ENCODE peak calls at places on chromosomes 16 and 17, in four cellular contexts. G is heart left ventricle, A is transverse colon, B is sigmoid colon. W is an unnamed sample.

GRCh38 chr16:1296688-1297412 is 12.6 kb upstream of the UBE2I start:
- DNase-seq in G (no peak), A (peak; percentile 43), B (no peak), W (peak; percentile 60)

GRCh38 chr16:1784977-1785845 is 2.5 kb downstream of the NUBP2 start:
- DNase-seq in G (peak; percentile 48), A (peak; percentile 7), B (no peak), W (no peak)

GRCh38 chr16:11632455-11632921 is 35.8 kb upstream of the SNN start:
- DNase-seq in G (peak; percentile 71), A (peak; percentile 35), B (peak; percentile 80), W (no peak)

GRCh38 chr16:30668393-30668792 is 10.2 kb downstream of the FBRS start:
- DNase-seq in G (no peak), A (no peak), B (no peak), W (no peak)

GRCh38 chr17:71330099-71330375 is 790.8 kb upstream of the SOX9 start:
- DNase-seq in G (no peak), A (no peak), B (no peak), W (no peak)

GRCh38 chr16:11121909-11122692 is 133.9 kb downstream of the SOCS1 start:
- DNase-seq in G (no peak), A (no peak), B (no peak), W (no peak)

GRCh38 chr17:67585077-67585602 is 132.6 kb upstream of the NOL11 start:
- DNase-seq in G (no peak), A (no peak), B (no peak), W (peak; percentile 7)

GRCh38 chr16:31754998-31755615 is 118.5 kb upstream of the ZNF267 start:
- DNase-seq in G (no peak), A (no peak), B (no peak), W (no peak)

GRCh38 chr17:72349508-72350472 is 229.0 kb downstream of the SOX9 start:
- DNase-seq in G (no peak), A (no peak), B (no peak), W (no peak)

GRCh38 chr16:85888405-85889331 is 10.3 kb upstream of the IRF8 start:
- DNase-seq in G (no peak), A (no peak), B (no peak), W (no peak)

GRCh38 chr16:30458561-30459394 is 13.1 kb upstream of the SEPHS2 start:
- DNase-seq in G (peak; percentile 84), A (peak; percentile 68), B (peak; percentile 68), W (no peak)

GRCh38 chr16:1153480-1154160 is 714 bp downstream of the CACNA1H start:
- DNase-seq in G (no peak), A (no peak), B (no peak), W (no peak)

GRCh38 chr16:88452485-88453216 is 429 bp upstream of the ZFPM1 start:
- DNase-seq in G (peak; percentile 99), A (peak; percentile 99), B (peak; percentile 97), W (peak; percentile 94)

GRCh38 chr16:87918866-87919680 is 17.3 kb downstream of the CA5A start:
- DNase-seq in G (peak; percentile 79), A (no peak), B (no peak), W (no peak)

GRCh38 chr16:3861808-3862451 is 18.6 kb downstream of the CREBBP start:
- DNase-seq in G (peak; percentile 67), A (no peak), B (no peak), W (no peak)

GRCh38 chr17:1294157-1294717 is 14.8 kb downstream of the TRARG1 start:
- DNase-seq in G (no peak), A (peak; percentile 52), B (no peak), W (no peak)

GRCh38 chr17:17549732-17550366 is 41.7 kb downstream of the PEMT start:
- DNase-seq in G (peak; percentile 56), A (no peak), B (no peak), W (no peak)

GRCh38 chr17:58377661-58378060 is 25.7 kb upstream of the SUPT4H1 start:
- DNase-seq in G (no peak), A (no peak), B (no peak), W (no peak)

GRCh38 chr16:23491490-23492391 is 18.6 kb downstream of the GGA2 start:
- DNase-seq in G (no peak), A (no peak), B (no peak), W (no peak)

GRCh38 chr17:70405492-70406220 is 236.3 kb downstream of the KCNJ2 start:
- DNase-seq in G (no peak), A (no peak), B (no peak), W (peak; percentile 52)

GRCh38 chr16:79757968-79758367 is 157.4 kb upstream of the MAF start:
- DNase-seq in G (no peak), A (no peak), B (no peak), W (no peak)

GRCh38 chr17:48555183-48555615 is 10.3 kb upstream of the HOXB2 start:
- DNase-seq in G (no peak), A (no peak), B (no peak), W (no peak)

GRCh38 chr16:74758801-74759200 is 15.8 kb downstream of the FA2H start:
- DNase-seq in G (no peak), A (no peak), B (no peak), W (no peak)

GRCh38 chr16:49833055-49833454 is 22.9 kb downstream of the ZNF423 start:
- DNase-seq in G (no peak), A (peak; percentile 44), B (peak; percentile 90), W (no peak)

GRCh38 chr16:1054660-1055556 is 17.6 kb upstream of the SSTR5 start:
- DNase-seq in G (no peak), A (peak; percentile 51), B (no peak), W (no peak)

GRCh38 chr16:49857423-49858181 is 1.7 kb upstream of the ZNF423 start:
- DNase-seq in G (peak; percentile 79), A (peak; percentile 76), B (peak; percentile 82), W (no peak)

GRCh38 chr16:4660454-4661007 is 32.8 kb upstream of the NUDT16L1 start:
- DNase-seq in G (peak; percentile 81), A (peak; percentile 42), B (no peak), W (no peak)

GRCh38 chr16:83338941-83339340 is 468.8 kb upstream of the HSBP1 start:
- DNase-seq in G (no peak), A (no peak), B (no peak), W (no peak)

GRCh38 chr16:67428146-67428731 is 2.7 kb upstream of the HSD11B2 start:
- DNase-seq in G (peak; percentile 82), A (peak; percentile 84), B (peak; percentile 87), W (no peak)

GRCh38 chr17:72863511-72864175 is 228.8 kb downstream of the SLC39A11 start:
- DNase-seq in G (no peak), A (no peak), B (no peak), W (no peak)

GRCh38 chr17:75340636-75341035 is 51.4 kb upstream of the SLC25A19 start:
- DNase-seq in G (no peak), A (no peak), B (no peak), W (no peak)

GRCh38 chr17:60311936-60312335 is 80.0 kb downstream of the USP32 start:
- DNase-seq in G (no peak), A (no peak), B (no peak), W (no peak)

GRCh38 chr16:27441276-27441675 is 39.3 kb downstream of the IL21R start:
- DNase-seq in G (no peak), A (no peak), B (peak; percentile 32), W (peak; percentile 11)

GRCh38 chr16:28163699-28164584 is 47.8 kb downstream of the XPO6 start:
- DNase-seq in G (no peak), A (no peak), B (no peak), W (no peak)

GRCh38 chr16:68473358-68474064 is 25.2 kb upstream of the SMPD3 start:
- DNase-seq in G (no peak), A (no peak), B (no peak), W (no peak)

GRCh38 chr17:43468746-43469544 is 14.8 kb upstream of the DHX8 start:
- DNase-seq in G (no peak), A (no peak), B (no peak), W (peak; percentile 82)

GRCh38 chr16:72371307-72372081 is 199.5 kb upstream of the PMFBP1 start:
- DNase-seq in G (no peak), A (no peak), B (no peak), W (no peak)

GRCh38 chr16:80319181-80319580 is 221.6 kb upstream of the DYNLRB2 start:
- DNase-seq in G (no peak), A (no peak), B (no peak), W (no peak)

GRCh38 chr16:81630632-81631026 is 148.5 kb upstream of the PLCG2 start:
- DNase-seq in G (peak; percentile 36), A (no peak), B (no peak), W (no peak)

GRCh38 chr17:47621293-47622178 is 28.2 kb upstream of the KPNB1 start:
- DNase-seq in G (peak; percentile 67), A (no peak), B (peak; percentile 71), W (peak; percentile 88)

DNA sequence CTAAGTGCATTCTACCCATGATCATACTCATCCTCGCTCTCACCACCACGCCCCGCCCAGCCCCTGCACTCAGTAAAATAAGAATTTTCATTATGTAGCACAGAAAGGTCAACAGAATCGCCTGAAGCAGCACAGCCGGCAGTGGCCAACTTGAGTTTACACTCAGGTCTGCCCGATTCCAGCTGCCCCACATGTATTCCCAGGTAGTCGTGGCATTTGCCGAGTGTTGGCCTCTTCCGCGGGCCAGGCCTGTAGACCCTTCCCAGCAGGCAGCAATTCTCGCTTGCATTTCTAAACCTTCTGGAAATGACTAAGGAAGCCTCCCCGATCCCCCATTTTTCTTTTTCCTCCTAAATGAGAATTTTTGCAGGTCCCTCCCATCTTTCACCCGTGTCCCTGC is 609 bp downstream of the CNGB1 start:
- DNase-seq in G (peak; percentile 10), A (no peak), B (no peak), W (no peak)
- H3K4me3 ChIP-seq in G (no peak overlapping the region), A (no peak overlapping the region), B (no peak overlapping the region), W (no peak overlapping the region)

DNA sequence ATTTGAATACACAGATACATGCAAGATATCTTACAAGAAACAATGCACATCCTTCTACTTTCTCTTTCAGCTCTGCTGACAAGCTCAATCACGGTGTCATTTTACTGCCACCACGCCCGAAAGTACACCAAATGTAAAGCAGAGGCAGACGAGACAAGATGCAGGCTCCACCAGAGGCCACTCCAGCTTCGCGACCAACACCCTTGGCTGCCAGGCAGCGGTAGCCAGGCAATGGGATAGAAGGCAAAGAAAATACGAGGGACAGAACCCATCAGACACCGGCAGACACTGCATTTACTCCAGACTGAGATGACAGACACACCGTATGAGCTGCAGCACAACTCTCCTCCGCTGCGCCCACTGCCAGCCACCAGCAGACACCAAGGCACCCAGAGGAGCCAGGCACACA is 41.0 kb downstream of the USP22 start:
- DNase-seq in G (no peak), A (peak; percentile 37), B (no peak), W (no peak)
- H3K27ac ChIP-seq in G (no peak overlapping the region), A (peak overlapping the region; percentile 36), B (peak overlapping the region; percentile 65), W (no peak overlapping the region)

GRCh38 chr17:39627170-39627716 is 491 bp downstream of the PPP1R1B start:
- DNase-seq in G (no peak), A (no peak), B (no peak), W (no peak)

GRCh38 chr17:39627717-39628516 is 1.2 kb downstream of the PPP1R1B start:
- DNase-seq in G (no peak), A (peak; percentile 73), B (no peak), W (no peak)

GRCh38 chr17:39625198-39625769 is 1.5 kb upstream of the PPP1R1B start:
- DNase-seq in G (no peak), A (peak; percentile 74), B (no peak), W (no peak)

GRCh38 chr17:39626671-39627169 is at the start of gene PPP1R1B:
- DNase-seq in G (no peak), A (peak; percentile 58), B (no peak), W (no peak)

GRCh38 chr17:39626171-39626670 is 531 bp upstream of the PPP1R1B start:
- DNase-seq in G (no peak), A (peak; percentile 34), B (no peak), W (no peak)
- H3K4me3 ChIP-seq in G (no peak overlapping the region), A (no peak overlapping the region), B (no peak overlapping the region), W (no peak overlapping the region)

GRCh38 chr16:69905171-69905555 is 46.0 kb upstream of the CLEC18A start:
- DNase-seq in G (no peak), A (no peak), B (no peak), W (no peak)
- H3K27ac ChIP-seq in G (no peak overlapping the region), A (no peak overlapping the region), B (no peak overlapping the region), W (no peak overlapping the region)

W was measured in RWPE2.